ENCODE peak calls at places on chromosome 11, in five cellular contexts. U, Q, T, R and V are unnamed samples.

GRCh38 chr11:35030716-35031213 is 108.2 kb upstream of the CD44 start:
- DNase-seq in U (peak; percentile 87), Q (peak; percentile 12), T (peak; percentile 54), R (no peak), V (no peak)

GRCh38 chr11:9755561-9755960 is 91.7 kb downstream of the SWAP70 start:
- DNase-seq in U (no peak), Q (no peak), T (no peak), R (no peak), V (no peak)

GRCh38 chr11:17846852-17847453 is 112.4 kb downstream of the KCNC1 start:
- DNase-seq in U (no peak), Q (peak; percentile 9), T (peak; percentile 17), R (no peak), V (peak; percentile 14)

GRCh38 chr11:71542856-71543743 is 5.1 kb upstream of the KRTAP5-9 start:
- DNase-seq in U (no peak), Q (no peak), T (no peak), R (no peak), V (no peak)

GRCh38 chr11:1283906-1284305 is 25.5 kb downstream of the TOLLIP start:
- DNase-seq in U (no peak), Q (no peak), T (no peak), R (no peak), V (no peak)

GRCh38 chr11:129951201-129951882 is 51.3 kb downstream of the PRDM10 start:
- DNase-seq in U (no peak), Q (no peak), T (no peak), R (no peak), V (no peak)

GRCh38 chr11:78138694-78139421 is 568 bp downstream of the ALG8 start:
- DNase-seq in U (peak; percentile 4), Q (peak; percentile 30), T (peak; percentile 63), R (no peak), V (no peak)

GRCh38 chr11:24386551-24387404 is 110.1 kb upstream of the LUZP2 start:
- DNase-seq in U (no peak), Q (peak; percentile 7), T (no peak), R (peak; percentile 12), V (no peak)

GRCh38 chr11:61688368-61689163 is 8.4 kb downstream of the DAGLA start:
- DNase-seq in U (no peak), Q (no peak), T (no peak), R (no peak), V (no peak)

GRCh38 chr11:99934008-99934407 is 753.1 kb upstream of the ARHGAP42 start:
- DNase-seq in U (no peak), Q (no peak), T (no peak), R (no peak), V (no peak)

GRCh38 chr11:69337211-69337721 is 43.3 kb downstream of the MYEOV start:
- DNase-seq in U (no peak), Q (no peak), T (no peak), R (no peak), V (no peak)
- TF ChIP-seq SP1 in U (no peak), Q (no peak), T (no peak), R (no peak), V (no peak)

DNA sequence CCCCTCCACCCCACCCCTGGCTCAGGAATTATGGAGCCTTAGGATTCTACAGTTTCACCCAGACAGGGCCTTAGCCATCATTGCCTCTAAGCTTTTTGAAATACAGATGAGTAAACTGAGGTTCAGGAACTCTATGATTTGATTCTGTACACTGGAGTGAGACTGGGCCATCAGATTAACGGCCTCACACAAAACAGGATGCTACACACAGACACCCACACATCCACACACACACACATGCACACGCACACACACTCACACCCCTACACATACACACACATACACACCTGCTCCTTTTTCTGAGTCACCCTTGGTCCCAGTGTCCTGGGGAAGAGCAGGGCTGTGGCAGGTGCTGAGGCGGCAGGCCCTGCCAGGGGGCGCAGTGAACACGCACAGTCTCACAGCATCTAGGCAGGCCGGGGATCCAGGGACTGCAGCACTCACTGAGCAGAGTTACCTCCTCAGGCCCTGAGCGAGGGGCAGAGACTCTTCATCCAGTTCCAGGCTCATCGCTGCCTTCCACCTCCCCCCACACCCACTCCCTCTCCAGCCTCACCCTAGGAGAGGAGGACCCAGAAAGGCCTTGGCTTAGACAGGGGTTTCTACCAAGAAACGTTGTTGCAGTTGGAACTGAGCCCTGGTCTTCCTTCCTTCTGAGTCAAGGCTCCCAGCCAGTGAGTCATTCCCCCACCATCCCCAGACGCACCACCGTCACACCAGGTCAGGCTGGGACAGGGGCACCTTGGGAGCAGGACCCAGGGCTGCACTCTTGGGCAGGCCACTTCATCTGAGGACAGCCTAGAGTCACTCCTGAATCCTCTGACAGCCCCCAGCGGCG is 89.8 kb upstream of the PARVA start:
- DNase-seq in U (peak; percentile 78), Q (no peak), T (peak; percentile 49), R (peak; percentile 59), V (peak; percentile 78)
- TF ChIP-seq SP1 in U (peak; percentile 39), Q (no peak), T (no peak), R (no peak), V (no peak)

DNA sequence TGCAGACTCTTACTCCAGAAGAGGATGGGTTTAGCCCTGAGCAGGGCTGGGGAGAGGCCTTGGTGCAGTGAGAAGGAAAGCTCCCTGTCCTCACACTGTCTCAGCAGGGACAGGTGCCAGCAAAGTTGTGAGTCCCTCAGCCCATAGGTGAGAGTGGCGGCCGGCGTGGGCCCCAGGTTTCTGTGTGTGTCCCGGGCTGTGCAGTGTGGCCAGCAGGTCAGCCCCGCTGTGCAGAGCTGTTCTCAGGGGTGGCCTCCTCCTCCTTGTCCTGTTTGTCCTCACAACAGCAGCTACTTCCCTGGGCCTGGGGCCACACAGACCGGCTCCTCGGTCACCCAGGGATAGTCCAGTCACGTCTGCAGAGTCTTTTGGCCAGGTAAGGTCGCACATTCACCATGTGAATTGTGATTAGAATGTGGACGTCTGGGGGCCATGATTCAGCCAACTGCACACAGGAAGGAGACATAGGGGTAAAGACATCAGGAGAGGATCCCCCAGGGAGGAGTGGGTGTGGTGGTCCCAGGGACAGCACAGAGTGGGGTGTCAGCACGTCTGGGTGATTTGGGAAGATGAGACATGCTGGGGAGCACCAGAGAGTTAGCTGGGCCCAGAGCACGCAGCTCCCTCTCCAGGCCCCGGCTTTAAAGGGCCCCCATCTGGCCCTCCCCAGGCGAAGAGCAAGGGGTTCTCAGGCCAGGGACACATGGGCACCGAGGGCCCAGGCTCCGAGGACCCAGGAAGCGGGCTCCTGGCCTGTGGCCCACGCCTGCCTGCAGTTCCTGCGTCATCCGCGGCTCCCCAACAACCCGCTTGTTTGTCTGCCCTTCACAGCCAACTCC is 81.6 kb downstream of the MYEOV start:
- DNase-seq in U (no peak), Q (no peak), T (no peak), R (no peak), V (no peak)
- TF ChIP-seq SP1 in U (no peak), Q (no peak), T (no peak), R (no peak), V (no peak)

GRCh38 chr11:29485641-29486040 is 531.2 kb downstream of the KCNA4 start:
- DNase-seq in U (no peak), Q (no peak), T (no peak), R (no peak), V (no peak)
- TF ChIP-seq SP1 in U (no peak), Q (no peak), T (no peak), R (no peak), V (no peak)

GRCh38 chr11:133164986-133165385 is 367.3 kb downstream of the OPCML start:
- DNase-seq in U (no peak), Q (no peak), T (no peak), R (no peak), V (no peak)

GRCh38 chr11:133160754-133161153 is 371.5 kb downstream of the OPCML start:
- DNase-seq in U (no peak), Q (no peak), T (no peak), R (no peak), V (no peak)

GRCh38 chr11:133168016-133168415 is 364.3 kb downstream of the OPCML start:
- DNase-seq in U (no peak), Q (no peak), T (no peak), R (no peak), V (no peak)

GRCh38 chr11:133162228-133162627 is 370.1 kb downstream of the OPCML start:
- DNase-seq in U (no peak), Q (no peak), T (no peak), R (no peak), V (no peak)

GRCh38 chr11:133163463-133164419 is 368.6 kb downstream of the OPCML start:
- DNase-seq in U (no peak), Q (peak; percentile 52), T (peak; percentile 17), R (peak; percentile 51), V (no peak)
- TF ChIP-seq SP1 in U (no peak), Q (no peak), T (no peak), R (no peak), V (no peak)

GRCh38 chr11:65502852-65503603 is 4.2 kb downstream of the MALAT1 start:
- DNase-seq in U (no peak), Q (no peak), T (peak; percentile 31), R (no peak), V (no peak)

GRCh38 chr11:65500262-65501004 is 1.6 kb downstream of the MALAT1 start:
- DNase-seq in U (no peak), Q (no peak), T (peak; percentile 9), R (no peak), V (no peak)

GRCh38 chr11:65502274-65502851 is 3.5 kb downstream of the MALAT1 start:
- DNase-seq in U (no peak), Q (no peak), T (peak; percentile 22), R (no peak), V (no peak)

GRCh38 chr11:65501005-65501529 is 2.2 kb downstream of the MALAT1 start:
- DNase-seq in U (no peak), Q (no peak), T (peak; percentile 12), R (no peak), V (no peak)

GRCh38 chr11:65501530-65502273 is 2.9 kb downstream of the MALAT1 start:
- DNase-seq in U (no peak), Q (no peak), T (peak; percentile 7), R (no peak), V (no peak)
- TF ChIP-seq SP1 in U (no peak), Q (no peak), T (peak; percentile 31), R (no peak), V (no peak)

DNA sequence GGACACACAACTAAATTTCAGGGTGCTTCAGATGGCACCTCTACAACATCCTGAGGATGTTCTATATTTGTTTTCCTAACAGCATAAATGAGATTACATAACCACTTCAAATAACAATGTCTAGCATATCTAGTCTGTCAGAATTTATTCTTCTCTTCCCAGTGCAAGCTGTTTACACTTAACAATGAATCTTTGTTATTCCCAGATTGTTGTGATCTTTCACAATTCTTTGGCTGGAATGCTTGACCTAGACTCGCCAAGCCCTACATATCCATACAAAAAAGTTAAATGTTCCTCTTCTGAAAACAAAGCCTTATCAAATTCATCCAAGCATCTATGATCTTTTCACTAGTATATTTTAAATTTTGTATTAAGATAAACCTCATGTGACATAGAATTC is 61.5 kb upstream of the CHRNA10 start:
- DNase-seq in U (no peak), Q (no peak), T (no peak), R (peak; percentile 20), V (no peak)
- TF ChIP-seq SP1 in U (no peak), Q (no peak), T (no peak), R (no peak), V (no peak)